ENCODE peak calls at places on chromosomes 11 and 22, in six cellular contexts. O is iPS DF 19.7, I is MM.1S, A is head of caudate nucleus, W is right atrium auricular region, U is foreskin fibroblast. D is an unnamed sample.

GRCh38 chr22:38784035-38784434 is 9.9 kb downstream of the DNAL4 start:
- DNase-seq in W (no peak), A (no peak), O (no peak), I (no peak), U (no peak), D (no peak)

GRCh38 chr11:27694992-27695391 is 5.3 kb downstream of the BDNF start:
- DNase-seq in U (no peak), I (no peak), O (no peak), W (no peak), A (no peak), D (no peak)

GRCh38 chr11:70854891-70855556 is 397.4 kb downstream of the SHANK2 start:
- DNase-seq in I (no peak), O (no peak), A (no peak), U (no peak), W (no peak), D (no peak)

GRCh38 chr11:114964676-114965214 is 286.4 kb downstream of the NXPE2 start:
- DNase-seq in W (no peak), O (no peak), A (no peak), U (no peak), I (no peak), D (no peak)

GRCh38 chr11:32435152-32435480 is 223 bp downstream of the WT1 start:
- DNase-seq in U (no peak), I (no peak), A (no peak), O (no peak), W (no peak), D (no peak)

GRCh38 chr11:120090411-120090810 is 47.5 kb downstream of the TRIM29 start:
- DNase-seq in U (no peak), A (no peak), W (no peak), O (no peak), I (no peak), D (no peak)

GRCh38 chr11:90241414-90241813 is 18.6 kb upstream of the CHORDC1 start:
- DNase-seq in A (no peak), W (no peak), U (no peak), O (no peak), I (no peak), D (no peak)

GRCh38 chr11:35412285-35412684 is 7.1 kb downstream of the SLC1A2 start:
- DNase-seq in U (peak), W (no peak), O (no peak), A (no peak), I (no peak), D (no peak)

GRCh38 chr11:9821008-9821752 is 157.3 kb downstream of the SWAP70 start:
- DNase-seq in O (no peak), W (no peak), A (no peak), U (peak), I (no peak), D (peak)

GRCh38 chr11:46666516-46666915 is 33.9 kb downstream of the ARHGAP1 start:
- DNase-seq in U (no peak), O (no peak), I (peak), W (no peak), A (no peak), D (no peak)

GRCh38 chr11:73363147-73363546 is 13.1 kb upstream of the RELT start:
- DNase-seq in I (no peak), U (no peak), O (no peak), A (no peak), W (no peak), D (no peak)

GRCh38 chr22:17087176-17088131 is 2.7 kb downstream of the IL17RA start:
- DNase-seq in A (peak), O (no peak), U (peak), W (no peak), I (peak), D (no peak)

GRCh38 chr11:44994753-44995152 is 44.1 kb upstream of the TP53I11 start:
- DNase-seq in W (no peak), U (no peak), O (no peak), I (no peak), A (no peak), D (no peak)

GRCh38 chr11:69880041-69880802 is 61.0 kb upstream of the FGF3 start:
- DNase-seq in I (no peak), W (no peak), A (no peak), U (no peak), O (no peak), D (no peak)

GRCh38 chr11:61814958-61815789 is 1.6 kb downstream of the FADS1 start:
- DNase-seq in A (peak), O (peak), I (peak), U (peak), W (peak), D (peak)

GRCh38 chr11:19336331-19336730 is 95.6 kb upstream of the E2F8 start:
- DNase-seq in U (no peak), A (no peak), I (no peak), O (no peak), W (no peak), D (no peak)

GRCh38 chr11:93908689-93909088 is 58.3 kb upstream of the VSTM5 start:
- DNase-seq in I (no peak), O (no peak), A (no peak), W (no peak), U (peak), D (peak)

GRCh38 chr11:70713988-70714665 is 315.8 kb downstream of the CTTN start:
- DNase-seq in U (no peak), O (peak), A (no peak), W (no peak), I (no peak), D (no peak)

GRCh38 chr11:1953489-1954284 is 6.6 kb downstream of the MRPL23 start:
- DNase-seq in O (no peak), I (no peak), W (peak), U (no peak), A (no peak), D (no peak)

GRCh38 chr22:26669060-26669481 is 11.7 kb downstream of the MIAT start:
- DNase-seq in W (no peak), A (no peak), U (peak), O (no peak), I (no peak), D (peak)

GRCh38 chr11:68099474-68100405 is 21.4 kb downstream of the CHKA start:
- DNase-seq in A (no peak), I (no peak), W (no peak), O (no peak), U (no peak), D (no peak)

GRCh38 chr11:129866328-129866727 is 29.1 kb downstream of the NFRKB start:
- DNase-seq in W (no peak), O (no peak), A (no peak), U (no peak), I (no peak), D (no peak)

GRCh38 chr11:44633641-44634040 is 68.2 kb downstream of the CD82 start:
- DNase-seq in U (no peak), W (peak), O (no peak), A (no peak), I (no peak), D (no peak)

GRCh38 chr11:45089251-45089650 is 57.2 kb upstream of the PRDM11 start:
- DNase-seq in O (no peak), W (peak), A (no peak), U (peak), I (no peak), D (peak)

GRCh38 chr22:50518628-50519027 is 6.8 kb downstream of the SCO2 start:
- DNase-seq in A (no peak), W (no peak), I (no peak), U (no peak), O (no peak), D (no peak)

GRCh38 chr11:65864758-65865471 is 4.7 kb downstream of the MUS81 start:
- DNase-seq in A (no peak), U (no peak), W (no peak), O (no peak), I (no peak), D (no peak)

GRCh38 chr11:65445604-65446445 is 23.2 kb downstream of the NEAT1 start:
- DNase-seq in O (no peak), A (peak), U (peak), W (peak), I (no peak), D (peak)

GRCh38 chr11:833849-834311 is 1.1 kb downstream of the CD151 start:
- DNase-seq in O (no peak), A (no peak), W (no peak), U (peak), I (no peak), D (no peak)

GRCh38 chr22:41917906-41918791 is 3.3 kb upstream of the SHISA8 start:
- DNase-seq in A (peak), U (peak), O (no peak), I (no peak), W (no peak), D (no peak)

D was measured in GM04504.